ENCODE peak calls at places on chromosomes 1 and 21, in four cellular contexts. X, A, H and M are unnamed samples.

GRCh38 chr1:158803681-158804080 is 22.7 kb upstream of the OR6N2 start:
- DNase-seq in H (no peak), X (no peak), A (no peak), M (no peak)

GRCh38 chr1:92244376-92244775 is 26.7 kb downstream of the C1orf146 start:
- DNase-seq in A (no peak), X (no peak), H (no peak), M (no peak)

GRCh38 chr1:39141925-39142324 is 62.6 kb upstream of the MACF1 start:
- DNase-seq in X (no peak), H (no peak), A (no peak), M (no peak)

GRCh38 chr1:82542141-82542540 is 741.4 kb downstream of the ADGRL2 start:
- DNase-seq in H (no peak), X (no peak), A (no peak), M (no peak)

GRCh38 chr1:206122686-206123085 is 5.5 kb upstream of the AVPR1B start:
- DNase-seq in X (no peak), H (no peak), A (no peak), M (no peak)

GRCh38 chr1:196376648-196377295 is 231.5 kb downstream of the KCNT2 start:
- DNase-seq in A (no peak), X (no peak), H (no peak), M (no peak)

GRCh38 chr1:92965003-92965402 is 3.7 kb upstream of the DIPK1A start:
- DNase-seq in A (no peak), X (no peak), H (no peak), M (no peak)

GRCh38 chr1:2229032-2229920 is 1.2 kb downstream of the SKI start:
- DNase-seq in X (no peak), H (peak; percentile 74), A (peak; percentile 47), M (no peak)

GRCh38 chr1:6104631-6105030 is 58.9 kb downstream of the KCNAB2 start:
- DNase-seq in A (no peak), X (no peak), H (no peak), M (no peak)

GRCh38 chr1:11761988-11762406 is at the start of gene C1orf167:
- DNase-seq in X (no peak), A (no peak), H (peak; percentile 36), M (no peak)

GRCh38 chr21:17472592-17473271 is 40.1 kb upstream of the CXADR start:
- DNase-seq in A (no peak), H (no peak), X (no peak), M (no peak)

GRCh38 chr1:22592919-22593790 is 29.9 kb downstream of the EPHA8 start:
- DNase-seq in A (no peak), X (no peak), H (no peak), M (peak; percentile 34)

GRCh38 chr21:43600642-43601397 is 58.5 kb downstream of the HSF2BP start:
- DNase-seq in X (no peak), H (no peak), A (no peak), M (no peak)

GRCh38 chr1:53641481-53642214 is 97.3 kb downstream of the GLIS1 start:
- DNase-seq in H (no peak), A (no peak), X (no peak), M (no peak)

GRCh38 chr1:12229835-12230548 is at the start of gene VPS13D:
- DNase-seq in X (peak; percentile 68), A (peak; percentile 22), H (peak; percentile 88), M (peak; percentile 11)

GRCh38 chr1:187001198-187001904 is 172.6 kb downstream of the PLA2G4A start:
- DNase-seq in H (no peak), X (no peak), A (no peak), M (no peak)

GRCh38 chr1:227795732-227796131 is 19.7 kb upstream of the PRSS38 start:
- DNase-seq in X (no peak), A (no peak), H (no peak), M (no peak)

GRCh38 chr1:246355421-246356230 is 151.5 kb downstream of the SMYD3 start:
- DNase-seq in H (no peak), X (no peak), A (no peak), M (no peak)

GRCh38 chr1:27660300-27660837 is 11.6 kb downstream of the IFI6 start:
- DNase-seq in A (no peak), X (no peak), H (no peak), M (no peak)

GRCh38 chr1:201050515-201051277 is 27.2 kb upstream of the KIF21B start:
- DNase-seq in A (no peak), X (no peak), H (no peak), M (no peak)

GRCh38 chr21:25562660-25563059 is 44.6 kb downstream of the MRPL39 start:
- DNase-seq in A (no peak), H (no peak), X (no peak), M (no peak)

GRCh38 chr1:101338714-101339430 is 102.1 kb downstream of the S1PR1 start:
- DNase-seq in A (no peak), H (peak; percentile 40), X (no peak), M (no peak)

GRCh38 chr1:200739499-200740290 is 1.0 kb downstream of the CAMSAP2 start:
- DNase-seq in H (peak; percentile 44), X (no peak), A (no peak), M (no peak)

GRCh38 chr1:103457856-103458255 is 67.6 kb upstream of the RNPC3 start:
- DNase-seq in H (no peak), X (no peak), A (no peak), M (no peak)

GRCh38 chr1:232962761-232963357 is 12.4 kb downstream of the NTPCR start:
- DNase-seq in A (no peak), X (no peak), H (no peak), M (no peak)

GRCh38 chr1:245779797-245780529 is 625.2 kb downstream of the KIF26B start:
- DNase-seq in X (no peak), A (no peak), H (no peak), M (no peak)

GRCh38 chr1:8281843-8282509 is 35.9 kb upstream of the SLC45A1 start:
- DNase-seq in A (no peak), X (no peak), H (no peak), M (no peak)

GRCh38 chr1:224183591-224184312 is 712 bp downstream of the DEGS1 start:
- DNase-seq in H (peak; percentile 66), A (no peak), X (peak; percentile 50), M (no peak)

GRCh38 chr1:208051651-208052050 is 140.7 kb upstream of the CD34 start:
- DNase-seq in A (no peak), H (no peak), X (no peak), M (no peak)

GRCh38 chr1:1132928-1133750 is 17.2 kb upstream of the C1orf159 start:
- DNase-seq in X (no peak), H (no peak), A (no peak), M (no peak)

GRCh38 chr1:235122348-235122747 is 6.3 kb downstream of the TOMM20 start:
- DNase-seq in X (no peak), A (no peak), H (no peak), M (no peak)

GRCh38 chr1:241799414-241799813 is 48.6 kb upstream of the EXO1 start:
- DNase-seq in X (no peak), A (no peak), H (no peak), M (no peak)

GRCh38 chr1:211918665-211919414 is 88.3 kb upstream of the LPGAT1 start:
- DNase-seq in A (no peak), X (no peak), H (no peak), M (no peak)

GRCh38 chr1:116067564-116067887 is 43.7 kb upstream of the MAB21L3 start:
- DNase-seq in H (no peak), X (no peak), A (no peak), M (no peak)

GRCh38 chr1:56816909-56817308 is 2.3 kb downstream of the FYB2 start:
- DNase-seq in H (peak; percentile 5), A (no peak), X (peak; percentile 25), M (no peak)

GRCh38 chr21:34198232-34199120 is 125.1 kb downstream of the MRPS6 start:
- DNase-seq in H (peak; percentile 61), X (no peak), A (no peak), M (no peak)

GRCh38 chr21:39048574-39048973 is 134.7 kb downstream of the PSMG1 start:
- DNase-seq in A (no peak), X (no peak), H (no peak), M (no peak)

GRCh38 chr1:234435620-234436019 is 43.4 kb downstream of the TARBP1 start:
- DNase-seq in X (no peak), H (no peak), A (no peak), M (no peak)

GRCh38 chr1:45721207-45721606 is 29.2 kb downstream of the IPP start:
- DNase-seq in X (no peak), A (no peak), H (no peak), M (no peak)